ENCODE peak calls at places on chromosomes 5 and 9, in four cellular contexts. U is PC-3, C is hepatocyte, K is lung. B is an unnamed sample.
A peak's percentile ranks its signal among the peaks of the same experiment; 100 is the strongest.

GRCh38 chr9:137740311-137740710 is 121.5 kb downstream of the EHMT1 start:
- DNase-seq in U (no peak), C (peak; percentile 66), K (no peak), B (no peak)

GRCh38 chr5:115450741-115451140 is 93.8 kb downstream of the FEM1C start:
- DNase-seq in U (no peak), C (no peak), K (no peak), B (peak; percentile 53)

GRCh38 chr5:124661317-124662141 is 84.9 kb downstream of the ZNF608 start:
- DNase-seq in U (peak; percentile 67), C (peak; percentile 85), K (no peak), B (peak; percentile 99)

GRCh38 chr5:142900926-142901325 is 130.7 kb downstream of the ARHGAP26 start:
- DNase-seq in U (peak; percentile 75), C (peak; percentile 38), K (no peak), B (peak; percentile 90)

GRCh38 chr5:16844952-16845351 is 91.1 kb downstream of the MYO10 start:
- DNase-seq in U (peak; percentile 69), C (no peak), K (no peak), B (no peak)

GRCh38 chr5:13328316-13328715 is 616.2 kb downstream of the DNAH5 start:
- DNase-seq in U (peak; percentile 51), C (no peak), K (no peak), B (no peak)

GRCh38 chr5:73792687-73793320 is 166.8 kb downstream of the ARHGEF28 start:
- DNase-seq in U (peak; percentile 83), C (peak; percentile 82), K (peak; percentile 72), B (peak; percentile 72)

GRCh38 chr5:170503970-170504525 is at the start of gene KCNIP1:
- DNase-seq in U (no peak), C (peak; percentile 65), K (no peak), B (no peak)

GRCh38 chr5:5288236-5288635 is 134.2 kb upstream of the ICE1 start:
- DNase-seq in U (peak; percentile 95), C (no peak), K (no peak), B (no peak)

GRCh38 chr9:93112864-93113389 is 16.9 kb downstream of the CARD19 start:
- DNase-seq in U (no peak), C (no peak), K (no peak), B (no peak)

GRCh38 chr5:39164529-39165402 is 54.6 kb downstream of the FYB1 start:
- DNase-seq in U (peak; percentile 78), C (peak; percentile 42), K (no peak), B (no peak)

GRCh38 chr9:407255-407654 is 192.6 kb downstream of the DOCK8 start:
- DNase-seq in U (no peak), C (no peak), K (no peak), B (no peak)

GRCh38 chr9:26243722-26244121 is 565.5 kb upstream of the TUSC1 start:
- DNase-seq in U (peak; percentile 81), C (no peak), K (no peak), B (no peak)

GRCh38 chr5:9376363-9377117 is 169.3 kb downstream of the SEMA5A start:
- DNase-seq in U (peak; percentile 99), C (no peak), K (no peak), B (no peak)

GRCh38 chr5:104412649-104413240 is 850.2 kb upstream of the NUDT12 start:
- DNase-seq in U (peak; percentile 64), C (peak; percentile 41), K (no peak), B (no peak)

GRCh38 chr5:159442210-159442850 is 112.0 kb upstream of the IL12B start:
- DNase-seq in U (no peak), C (peak; percentile 12), K (no peak), B (no peak)

GRCh38 chr5:172768573-172769323 is 2.2 kb downstream of the DUSP1 start:
- DNase-seq in U (no peak), C (peak; percentile 37), K (no peak), B (peak; percentile 82)

GRCh38 chr5:138632900-138633489 is 57.8 kb upstream of the HSPA9 start:
- DNase-seq in U (peak; percentile 34), C (peak; percentile 71), K (peak; percentile 64), B (peak; percentile 20)

GRCh38 chr5:19638461-19638860 is 349.5 kb downstream of the CDH18 start:
- DNase-seq in U (no peak), C (no peak), K (no peak), B (no peak)

GRCh38 chr5:61808091-61808490 is 476.0 kb downstream of the ZSWIM6 start:
- DNase-seq in U (no peak), C (peak; percentile 67), K (no peak), B (no peak)

GRCh38 chr5:113692466-113693204 is 179.1 kb downstream of the YTHDC2 start:
- DNase-seq in U (no peak), C (no peak), K (no peak), B (no peak)

GRCh38 chr5:176639981-176640380 is 7.3 kb upstream of the TSPAN17 start:
- DNase-seq in U (no peak), C (no peak), K (no peak), B (no peak)

GRCh38 chr5:140988036-140988997 is 22.0 kb downstream of the PCDHAC2 start:
- DNase-seq in U (no peak), C (peak; percentile 43), K (peak; percentile 71), B (no peak)

GRCh38 chr9:78101247-78101646 is 69.6 kb upstream of the GNAQ start:
- DNase-seq in U (no peak), C (no peak), K (no peak), B (no peak)

GRCh38 chr9:36276840-36277239 is 18.6 kb upstream of the GNE start:
- DNase-seq in U (no peak), C (peak; percentile 43), K (no peak), B (peak; percentile 33)

GRCh38 chr9:98974994-98975712 is 31.4 kb downstream of the COL15A1 start:
- DNase-seq in U (peak; percentile 84), C (peak; percentile 89), K (peak; percentile 84), B (peak; percentile 53)

GRCh38 chr9:91186311-91187101 is 175.2 kb downstream of the AUH start:
- DNase-seq in U (peak; percentile 27), C (no peak), K (peak; percentile 28), B (peak; percentile 66)

GRCh38 chr5:175718401-175719108 is 60.7 kb downstream of the HRH2 start:
- DNase-seq in U (peak; percentile 57), C (peak; percentile 75), K (no peak), B (peak; percentile 36)

GRCh38 chr5:67612961-67613360 is 416.4 kb upstream of the CD180 start:
- DNase-seq in U (no peak), C (no peak), K (no peak), B (no peak)

GRCh38 chr9:470795-471194 is 256.1 kb downstream of the DOCK8 start:
- DNase-seq in U (peak; percentile 15), C (no peak), K (no peak), B (no peak)

GRCh38 chr9:91427873-91428272 is 4.2 kb upstream of the NFIL3 start:
- DNase-seq in U (peak; percentile 85), C (peak; percentile 29), K (no peak), B (no peak)

GRCh38 chr5:139651863-139652787 is 4.0 kb downstream of the CXXC5 start:
- DNase-seq in U (peak; percentile 73), C (peak; percentile 88), K (peak; percentile 72), B (peak; percentile 87)

GRCh38 chr5:139651502-139651862 is 3.3 kb downstream of the CXXC5 start:
- DNase-seq in U (peak; percentile 20), C (no peak), K (no peak), B (no peak)

GRCh38 chr5:139649082-139649991 is 1.2 kb downstream of the CXXC5 start:
- DNase-seq in U (peak; percentile 22), C (peak; percentile 63), K (no peak), B (peak; percentile 71)

GRCh38 chr5:139650031-139650688 is 2.0 kb downstream of the CXXC5 start:
- DNase-seq in U (no peak), C (peak; percentile 76), K (no peak), B (peak; percentile 47)

DNA sequence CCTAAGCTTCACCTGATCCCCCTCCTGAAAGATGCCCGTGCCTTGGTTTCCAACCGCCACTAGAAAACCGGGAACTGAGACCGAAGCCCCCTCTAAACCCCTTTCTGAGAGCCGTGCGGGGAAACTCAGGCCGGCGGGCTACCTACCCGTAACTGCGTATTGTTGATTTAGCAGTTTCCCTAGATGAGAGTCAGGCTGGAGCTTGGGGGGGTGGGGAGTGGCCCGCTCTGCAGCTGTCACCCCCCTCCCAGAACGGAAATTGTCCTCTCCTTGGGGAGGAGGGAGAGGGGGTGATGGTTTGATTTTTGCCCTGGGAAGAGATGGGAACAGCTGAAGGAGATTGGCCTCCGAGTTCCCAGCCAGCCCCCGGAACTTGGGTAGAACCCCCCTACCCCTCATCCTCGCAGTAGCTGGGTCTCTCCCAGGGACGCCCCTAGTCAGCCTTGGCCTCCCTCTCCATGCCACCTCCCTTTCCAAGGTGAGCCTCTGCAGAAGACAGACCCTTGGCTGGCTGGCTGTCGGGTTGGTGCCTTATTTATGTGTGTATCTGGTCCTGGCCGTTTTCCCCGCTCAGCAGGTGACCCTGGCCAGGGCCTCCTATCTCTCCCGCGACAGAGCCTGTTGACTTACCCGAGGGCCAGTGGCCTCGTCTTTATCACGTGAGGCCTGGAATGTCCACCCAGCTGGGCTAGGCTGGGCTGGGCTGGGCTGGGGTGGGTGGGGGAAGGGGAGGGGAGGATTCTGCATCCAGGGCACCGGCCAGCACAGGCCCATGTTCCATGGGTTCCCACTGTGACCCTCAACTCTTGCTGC is 2.7 kb downstream of the CXXC5 start:
- DNase-seq in U (no peak), C (peak; percentile 88), K (no peak), B (peak; percentile 38)
- H3K27ac ChIP-seq in U (no peak overlapping the region), C (peak overlapping the region; percentile 93), K (peak overlapping the region; percentile 85), B (peak overlapping the region; percentile 23)

DNA sequence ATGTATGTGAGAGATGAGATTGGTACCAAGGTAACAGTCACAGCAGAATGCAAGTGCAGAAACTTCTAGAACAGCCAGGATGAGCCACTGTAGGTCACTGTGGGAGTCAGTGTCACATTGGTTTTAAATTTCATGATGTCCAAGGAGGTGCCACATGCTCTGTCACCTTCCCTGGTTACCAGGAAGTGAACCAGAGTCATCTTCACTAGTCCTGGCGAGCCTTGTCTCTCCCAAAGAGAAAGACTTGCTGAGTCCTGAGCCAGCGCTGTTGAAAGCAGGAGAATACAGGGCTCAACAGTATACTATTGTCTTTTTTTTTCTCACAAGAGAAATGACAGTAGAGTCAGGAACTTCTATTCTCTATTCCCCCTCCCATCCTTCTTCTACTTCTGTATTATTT is 615.5 kb downstream of the RAB3C start:
- DNase-seq in U (no peak), C (no peak), K (no peak), B (no peak)
- H3K4me3 ChIP-seq in U (no peak overlapping the region), C (no peak overlapping the region), K (no peak overlapping the region), B (no peak overlapping the region)

GRCh38 chr5:120609570-120609969 is 145.5 kb downstream of the PRR16 start:
- DNase-seq in U (peak; percentile 35), C (no peak), K (no peak), B (no peak)
- H3K4me1 ChIP-seq in U (peaks cover 28% of the 10 kb centered on the region), C (no peaks in the 10 kb centered on the region), K (peaks cover 8% of the 10 kb centered on the region), B (peaks cover 66% of the 10 kb centered on the region)

DNA sequence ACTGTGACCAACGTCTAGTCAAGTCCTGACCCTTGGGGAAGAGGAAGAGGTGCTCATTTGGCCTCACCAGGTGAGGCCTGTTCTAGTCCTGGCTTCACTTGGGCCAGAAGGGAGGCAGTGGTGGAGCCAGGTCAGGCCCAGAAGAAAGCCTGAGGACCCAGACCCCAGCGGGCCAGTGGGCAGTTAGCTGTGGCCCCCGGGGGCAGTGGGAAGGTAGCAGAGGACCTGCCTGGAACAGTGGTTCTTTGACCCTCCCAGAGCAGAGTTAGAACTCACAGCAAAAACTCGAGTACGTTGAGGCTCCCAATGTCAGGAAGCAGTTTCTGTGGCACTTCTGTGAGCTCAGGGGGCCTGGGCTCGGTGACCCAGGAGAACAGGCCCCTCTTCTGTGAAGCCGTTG is 66.0 kb upstream of the GARNL3 start:
- DNase-seq in U (no peak), C (no peak), K (no peak), B (no peak)
- H3K27ac ChIP-seq in U (no peak overlapping the region), C (peak overlapping the region; percentile 54), K (peak overlapping the region; percentile 41), B (no peak overlapping the region)